ENCODE peak calls at places on chromosome 2, in five cellular contexts. Q is H1, Y is K562, E is HepG2, X is GM12878. D is an unnamed sample.

GRCh38 chr2:54432181-54433020 is 23.7 kb upstream of the SPTBN1 start:
- DNase-seq in X (no peak), E (no peak), Q (no peak), Y (no peak), D (no peak)

GRCh38 chr2:197076652-197077051 is 150.1 kb upstream of the PGAP1 start:
- DNase-seq in X (no peak), E (no peak), Q (no peak), Y (no peak), D (no peak)

GRCh38 chr2:118774458-118775133 is 72.9 kb downstream of the EN1 start:
- DNase-seq in Q (peak), E (no peak), Y (peak), X (no peak), D (peak)

GRCh38 chr2:132593171-132593570 is 76.8 kb downstream of the LYPD1 start:
- DNase-seq in Q (no peak), Y (no peak), E (no peak), X (no peak), D (no peak)

GRCh38 chr2:71906357-71906973 is 241.2 kb downstream of the CYP26B1 start:
- DNase-seq in X (no peak), E (no peak), Y (no peak), Q (no peak), D (no peak)

GRCh38 chr2:23916727-23917458 is 10.0 kb downstream of the ATAD2B start:
- DNase-seq in Q (no peak), X (no peak), E (peak), Y (no peak), D (peak)

GRCh38 chr2:239443666-239444567 is 43.1 kb upstream of the HDAC4 start:
- DNase-seq in Y (no peak), Q (no peak), E (peak), X (no peak), D (no peak)

GRCh38 chr2:174028935-174029334 is 63.8 kb upstream of the SP3 start:
- DNase-seq in E (no peak), X (no peak), Y (no peak), Q (no peak), D (no peak)

GRCh38 chr2:54750040-54750439 is 26.6 kb downstream of the EML6 start:
- DNase-seq in Y (no peak), X (no peak), E (no peak), Q (no peak), D (no peak)

GRCh38 chr2:15708865-15709820 is 117.5 kb downstream of the DDX1 start:
- DNase-seq in Q (no peak), E (no peak), X (no peak), Y (no peak), D (no peak)

GRCh38 chr2:96537734-96538486 is 1.4 kb downstream of the ARID5A start:
- DNase-seq in X (no peak), E (no peak), Q (no peak), Y (no peak), D (peak)

GRCh38 chr2:84768840-84769239 is 112.0 kb downstream of the TRABD2A start:
- DNase-seq in Q (no peak), E (no peak), X (no peak), Y (no peak), D (no peak)

GRCh38 chr2:161424992-161425391 is 8.9 kb downstream of the TBR1 start:
- DNase-seq in Q (no peak), Y (no peak), X (no peak), E (no peak), D (no peak)

GRCh38 chr2:234286956-234287355 is 209.9 kb downstream of the ARL4C start:
- DNase-seq in X (no peak), E (no peak), Y (no peak), Q (no peak), D (no peak)

GRCh38 chr2:8193686-8194615 is 487.9 kb upstream of the ID2 start:
- DNase-seq in Q (peak), E (no peak), X (no peak), Y (no peak), D (no peak)

GRCh38 chr2:46796843-46797625 is 118.6 kb downstream of the MCFD2 start:
- DNase-seq in E (no peak), X (no peak), Q (no peak), Y (no peak), D (no peak)

GRCh38 chr2:111910609-111911277 is 12.3 kb downstream of the MERTK start:
- DNase-seq in X (no peak), E (no peak), Q (no peak), Y (no peak), D (no peak)

GRCh38 chr2:160388464-160389263 is 104.9 kb downstream of the RBMS1 start:
- DNase-seq in E (no peak), X (no peak), Y (no peak), Q (no peak), D (no peak)

GRCh38 chr2:229401126-229401865 is 130.2 kb upstream of the PID1 start:
- DNase-seq in Y (no peak), X (no peak), E (no peak), Q (no peak), D (no peak)

GRCh38 chr2:108534577-108535379 is 508 bp downstream of the LIMS1 start:
- DNase-seq in Q (no peak), X (no peak), E (peak), Y (no peak), D (no peak)

GRCh38 chr2:108316194-108316880 is 27.6 kb downstream of the SULT1C2 start:
- DNase-seq in E (no peak), X (no peak), Q (no peak), Y (no peak), D (no peak)

GRCh38 chr2:76612764-76613163 is 902.0 kb upstream of the GCFC2 start:
- DNase-seq in Y (no peak), Q (no peak), E (no peak), X (no peak), D (no peak)

GRCh38 chr2:79860233-79861058 is 347.6 kb downstream of the CTNNA2 start:
- DNase-seq in E (peak), Q (no peak), Y (peak), X (no peak), D (peak)

GRCh38 chr2:188345439-188345838 is 53.8 kb downstream of the GULP1 start:
- DNase-seq in Q (no peak), Y (no peak), E (no peak), X (no peak), D (no peak)

GRCh38 chr2:58834404-58834803 is 593.3 kb upstream of the FANCL start:
- DNase-seq in X (no peak), Y (peak), Q (no peak), E (peak), D (no peak)

GRCh38 chr2:9297807-9298206 is 91.2 kb downstream of the ASAP2 start:
- DNase-seq in E (no peak), Y (no peak), Q (no peak), X (no peak), D (no peak)

GRCh38 chr2:105287692-105288091 is 41.8 kb downstream of the TGFBRAP1 start:
- DNase-seq in E (peak), X (peak), Y (peak), Q (no peak), D (peak)

GRCh38 chr2:58634653-58635347 is 393.7 kb upstream of the FANCL start:
- DNase-seq in Y (no peak), Q (peak), X (no peak), E (no peak), D (no peak)

GRCh38 chr2:61470122-61470951 is 550 bp downstream of the USP34 start:
- DNase-seq in Q (no peak), X (no peak), Y (peak), E (peak), D (peak)

GRCh38 chr2:216645636-216645950 is 12.4 kb downstream of the IGFBP2 start:
- DNase-seq in Y (no peak), Q (no peak), E (no peak), X (no peak), D (no peak)

GRCh38 chr2:135064149-135064548 is 12.1 kb downstream of the RAB3GAP1 start:
- DNase-seq in Q (no peak), X (no peak), E (no peak), Y (no peak), D (no peak)

GRCh38 chr2:181984814-181985631 is 630 bp upstream of the PPP1R1C start:
- DNase-seq in X (no peak), Y (no peak), Q (no peak), E (no peak), D (no peak)
- TF ChIP-seq YY1 in X (no peak), Y (no peak), Q (no peak), E (no peak), D (no peak)

GRCh38 chr2:149587950-149588487 is 444 bp upstream of the MMADHC start:
- DNase-seq in X (no peak), Q (no peak), Y (no peak), E (no peak), D (peak)

GRCh38 chr2:149586063-149586462 is 1.5 kb downstream of the MMADHC start:
- DNase-seq in Y (peak), X (no peak), E (no peak), Q (no peak), D (no peak)

GRCh38 chr2:149585317-149585885 is 2.2 kb downstream of the MMADHC start:
- DNase-seq in Y (no peak), Q (no peak), X (no peak), E (peak), D (no peak)

GRCh38 chr2:149587220-149587949 is at the start of gene MMADHC:
- DNase-seq in Q (peak), Y (peak), E (peak), X (peak), D (peak)

DNA sequence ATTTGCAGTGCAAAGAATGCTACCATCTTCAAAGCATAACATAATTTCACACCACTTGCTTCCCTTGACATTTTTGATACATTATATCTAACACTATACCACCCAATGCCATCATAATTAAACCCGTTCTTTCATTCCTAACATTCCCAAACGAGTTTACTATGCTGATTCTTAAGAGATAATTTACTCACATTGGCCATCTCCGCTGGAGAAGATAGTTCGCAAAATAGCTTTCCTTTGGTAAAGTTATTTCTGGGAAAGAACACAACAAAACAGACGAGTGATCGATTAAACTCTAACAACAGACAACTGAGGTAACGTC is 716 bp downstream of the MMADHC start:
- DNase-seq in X (no peak), Y (no peak), E (no peak), Q (no peak), D (no peak)
- H3K9ac ChIP-seq in X (peak), Y (peak), E (peak), Q (peak), D (peak)

GRCh38 chr2:168525741-168526140 is 69.7 kb downstream of the CERS6 start:
- DNase-seq in E (no peak), Y (no peak), X (no peak), Q (no peak), D (no peak)

GRCh38 chr2:168525020-168525419 is 68.9 kb downstream of the CERS6 start:
- DNase-seq in X (no peak), E (no peak), Q (no peak), Y (no peak), D (no peak)

GRCh38 chr2:168528469-168528868 is 72.4 kb downstream of the CERS6 start:
- DNase-seq in X (no peak), Y (no peak), E (no peak), Q (no peak), D (no peak)

GRCh38 chr2:168528016-168528415 is 71.9 kb downstream of the CERS6 start:
- DNase-seq in Y (no peak), E (no peak), Q (no peak), X (no peak), D (no peak)

DNA sequence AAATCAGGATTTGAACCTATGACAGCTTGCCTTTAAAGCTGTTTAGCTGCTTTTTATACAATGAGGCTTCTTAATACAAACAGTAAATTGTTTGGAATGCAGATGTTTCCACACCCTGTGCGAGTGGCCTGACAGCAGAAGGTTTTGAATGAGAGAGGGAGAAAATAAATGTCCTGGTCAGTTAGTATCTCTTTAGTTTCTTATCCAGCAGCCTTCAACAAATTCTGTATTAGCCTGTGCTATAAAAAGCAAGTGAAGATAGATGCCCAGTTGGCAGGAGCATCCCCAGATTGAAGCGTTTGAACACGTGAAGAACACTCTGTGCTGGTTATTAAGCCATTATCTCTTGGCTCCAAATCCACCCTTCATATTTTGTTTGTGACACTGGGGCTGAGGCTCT is 70.6 kb downstream of the CERS6 start:
- DNase-seq in Y (no peak), Q (no peak), E (no peak), X (no peak), D (no peak)
- TF ChIP-seq GABPA in Y (no peak), Q (no peak), E (no peak), X (no peak), D (no peak)

GRCh38 chr2:40962026-40962425 is 510.1 kb upstream of the SLC8A1 start:
- DNase-seq in E (no peak), X (no peak), Y (no peak), Q (no peak), D (no peak)

GRCh38 chr2:40955635-40956034 is 503.7 kb upstream of the SLC8A1 start:
- DNase-seq in X (no peak), Y (no peak), E (no peak), Q (no peak), D (no peak)

GRCh38 chr2:40953341-40953740 is 501.5 kb upstream of the SLC8A1 start:
- DNase-seq in X (no peak), Y (no peak), E (no peak), Q (no peak), D (no peak)

GRCh38 chr2:40955042-40955441 is 503.2 kb upstream of the SLC8A1 start:
- DNase-seq in Q (no peak), E (no peak), Y (no peak), X (no peak), D (no peak)

DNA sequence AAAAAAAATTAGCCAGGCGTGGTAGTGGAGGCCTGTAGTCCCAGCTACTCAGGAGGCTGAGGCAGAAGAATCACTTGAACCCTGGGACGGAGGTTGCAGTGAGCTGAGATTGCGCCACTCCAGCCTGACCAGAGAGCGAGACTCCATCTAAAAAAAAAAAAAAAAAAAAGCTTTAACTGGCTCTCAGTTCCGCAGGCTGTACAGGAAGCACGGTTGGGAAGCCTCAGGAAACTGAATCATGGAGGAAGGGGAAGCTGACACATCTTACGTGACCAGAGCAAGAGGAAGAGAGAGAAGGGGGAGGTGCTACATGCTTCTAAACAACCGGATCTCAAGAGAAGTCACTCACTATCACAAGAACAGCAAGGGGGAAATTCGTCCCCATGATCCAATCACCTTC is 505.6 kb upstream of the SLC8A1 start:
- DNase-seq in X (no peak), Y (no peak), E (peak), Q (no peak), D (no peak)
- TF ChIP-seq YY1 in X (no peak), Y (no peak), E (no peak), Q (no peak), D (no peak)

GRCh38 chr2:100945930-100946607 is 56.0 kb upstream of the RPL31 start:
- DNase-seq in X (no peak), E (no peak), Y (no peak), Q (no peak), D (no peak)

GRCh38 chr2:100948965-100949364 is 53.1 kb upstream of the RPL31 start:
- DNase-seq in Q (no peak), E (no peak), X (no peak), Y (no peak), D (no peak)

GRCh38 chr2:100952512-100952911 is 49.6 kb upstream of the RPL31 start:
- DNase-seq in E (no peak), Q (no peak), X (no peak), Y (no peak), D (no peak)

GRCh38 chr2:100945433-100945740 is 56.7 kb upstream of the RPL31 start:
- DNase-seq in E (no peak), Q (no peak), Y (no peak), X (no peak), D (no peak)

GRCh38 chr2:100949377-100949776 is 52.7 kb upstream of the RPL31 start:
- DNase-seq in Y (no peak), X (no peak), Q (no peak), E (no peak), D (no peak)
- H3K9ac ChIP-seq in Y (no peak), X (no peak), Q (no peak), E (no peak), D (no peak)

GRCh38 chr2:127014630-127015029 is 92.3 kb downstream of the BIN1 start:
- DNase-seq in E (no peak), Q (no peak), Y (no peak), X (no peak), D (no peak)
- TF ChIP-seq GABPA in E (no peak), Q (no peak), Y (no peak), X (no peak), D (no peak)

GRCh38 chr2:231369580-231370428 is 25.7 kb upstream of the B3GNT7 start:
- DNase-seq in Q (no peak), Y (no peak), X (no peak), E (no peak), D (no peak)

GRCh38 chr2:231364961-231365810 is 30.3 kb upstream of the B3GNT7 start:
- DNase-seq in E (peak), Q (no peak), X (no peak), Y (peak), D (peak)

GRCh38 chr2:231370429-231370748 is 25.1 kb upstream of the B3GNT7 start:
- DNase-seq in X (no peak), Q (no peak), E (no peak), Y (no peak), D (no peak)

GRCh38 chr2:231364061-231364460 is 31.4 kb upstream of the B3GNT7 start:
- DNase-seq in E (no peak), Q (no peak), Y (no peak), X (no peak), D (no peak)

DNA sequence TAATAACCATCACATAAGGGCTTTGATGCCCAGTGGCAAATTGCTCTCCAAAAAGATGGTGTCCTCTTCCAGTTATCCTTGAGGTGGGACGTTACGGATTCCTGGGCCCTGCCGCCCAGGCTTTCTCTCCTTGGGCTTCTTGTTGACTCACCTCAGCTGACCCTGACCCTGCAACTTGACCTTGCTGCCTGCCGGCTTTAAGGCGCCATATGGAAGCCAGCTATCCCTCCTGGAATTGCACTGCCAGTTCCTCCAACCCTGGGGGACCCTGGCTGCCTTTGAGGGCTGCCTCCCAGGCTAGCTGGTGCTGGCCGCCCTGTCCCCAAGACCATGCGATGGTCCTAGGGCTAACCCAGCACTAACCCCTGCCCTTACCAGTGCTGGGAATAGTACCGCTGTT is 28.3 kb upstream of the B3GNT7 start:
- DNase-seq in X (no peak), Y (no peak), E (no peak), Q (no peak), D (no peak)
- TF ChIP-seq YY1 in X (no peak), Y (no peak), E (no peak), Q (no peak), D (no peak)

GRCh38 chr2:924701-925100 is 25.9 kb upstream of the SNTG2 start:
- DNase-seq in E (no peak), Q (no peak), X (no peak), Y (no peak), D (no peak)
- H3K9ac ChIP-seq in E (no peak), Q (no peak), X (no peak), Y (no peak), D (no peak)

D was measured in SK-N-SH.